ENCODE peak calls at places on chromosomes 2 and 18, in nine cellular contexts. G is GM23338, S is fibroblast of lung, K is HCT116, Y is astrocyte, X is PC-9, F is GM12878, V is SK-N-SH, Q is mammary epithelial cell. L is an unnamed sample.

GRCh38 chr2:207768891-207769596 is 662 bp downstream of the FZD5 start:
- DNase-seq in G (no peak), S (peak; percentile 31), K (no peak), Y (no peak), X (peak; percentile 36), F (no peak), V (no peak), Q (peak; percentile 60), L (peak; percentile 61)

GRCh38 chr2:121791253-121791652 is 35.8 kb downstream of the TSN start:
- DNase-seq in G (peak; percentile 83), S (no peak), K (no peak), Y (no peak), X (no peak), F (no peak), V (no peak), Q (no peak), L (no peak)

GRCh38 chr2:84880645-84881521 is at the start of gene TRABD2A:
- DNase-seq in G (peak; percentile 81), S (no peak), K (no peak), Y (no peak), X (no peak), F (no peak), V (peak; percentile 45), Q (peak; percentile 21), L (peak; percentile 67)

GRCh38 chr2:197813093-197813787 is 8.8 kb downstream of the PLCL1 start:
- DNase-seq in G (peak; percentile 50), S (peak; percentile 43), K (peak; percentile 12), Y (peak; percentile 20), X (peak; percentile 42), F (no peak), V (peak; percentile 36), Q (peak; percentile 41), L (no peak)

GRCh38 chr2:167957662-167958061 is 289.7 kb downstream of the STK39 start:
- DNase-seq in G (no peak), S (no peak), K (no peak), Y (no peak), X (no peak), F (no peak), V (no peak), Q (no peak), L (no peak)

GRCh38 chr18:49133112-49133511 is 182.3 kb upstream of the SMAD7 start:
- DNase-seq in G (no peak), S (no peak), K (no peak), Y (no peak), X (no peak), F (no peak), V (no peak), Q (no peak), L (no peak)

GRCh38 chr2:120826260-120826648 is 90.6 kb downstream of the GLI2 start:
- DNase-seq in G (no peak), S (no peak), K (no peak), Y (no peak), X (no peak), F (no peak), V (peak; percentile 53), Q (no peak), L (no peak)

GRCh38 chr18:48926420-48926857 is 24.3 kb downstream of the SMAD7 start:
- DNase-seq in G (no peak), S (no peak), K (no peak), Y (no peak), X (no peak), F (no peak), V (no peak), Q (no peak), L (no peak)

GRCh38 chr18:45517181-45517741 is 98.0 kb upstream of the SLC14A2 start:
- DNase-seq in G (no peak), S (peak; percentile 79), K (no peak), Y (peak; percentile 72), X (no peak), F (no peak), V (no peak), Q (no peak), L (peak; percentile 43)

GRCh38 chr2:64141711-64142405 is 2.4 kb downstream of the PELI1 start:
- DNase-seq in G (peak; percentile 21), S (peak; percentile 56), K (no peak), Y (peak; percentile 42), X (no peak), F (no peak), V (no peak), Q (peak; percentile 35), L (peak; percentile 7)

GRCh38 chr2:26646986-26647672 is 6.0 kb upstream of the CIB4 start:
- DNase-seq in G (no peak), S (no peak), K (no peak), Y (no peak), X (no peak), F (no peak), V (no peak), Q (no peak), L (peak; percentile 85)

GRCh38 chr18:23133860-23134779 is 1.2 kb upstream of the CABLES1 start:
- DNase-seq in G (peak; percentile 90), S (no peak), K (peak; percentile 53), Y (no peak), X (peak; percentile 78), F (peak; percentile 59), V (peak; percentile 48), Q (peak; percentile 42), L (peak; percentile 41)

GRCh38 chr2:135157856-135158255 is 105.8 kb downstream of the RAB3GAP1 start:
- DNase-seq in G (no peak), S (no peak), K (no peak), Y (no peak), X (no peak), F (no peak), V (no peak), Q (no peak), L (no peak)

GRCh38 chr2:128284037-128284441 is 34.6 kb downstream of the HS6ST1 start:
- DNase-seq in G (no peak), S (no peak), K (no peak), Y (no peak), X (no peak), F (no peak), V (no peak), Q (no peak), L (no peak)
- H3K79me2 ChIP-seq in G (peaks cover 88% of the 10 kb centered on the region), S (peaks cover 3% of the 10 kb centered on the region), K (peaks cover 44% of the 10 kb centered on the region), Y (peaks cover 29% of the 10 kb centered on the region), X (peaks cover 3% of the 10 kb centered on the region), F (no peaks in the 10 kb centered on the region), V (no peaks in the 10 kb centered on the region), Q (peaks cover 34% of the 10 kb centered on the region), L (peaks cover 79% of the 10 kb centered on the region)

GRCh38 chr2:19746611-19747309 is 155.0 kb downstream of the TTC32 start:
- DNase-seq in G (peak; percentile 71), S (no peak), K (no peak), Y (no peak), X (no peak), F (no peak), V (peak; percentile 77), Q (no peak), L (peak; percentile 72)
- TF ChIP-seq CTCF in G (peak; percentile 63), S (peak; percentile 36), K (peak; percentile 56), Y (peak; percentile 17), X (peak; percentile 60), F (peak; percentile 15), V (peak; percentile 44), Q (no peak), L (peak; percentile 72)

GRCh38 chr18:808086-808485 is 4.0 kb downstream of the YES1 start:
- DNase-seq in G (no peak), S (peak; percentile 47), K (no peak), Y (peak; percentile 26), X (no peak), F (no peak), V (no peak), Q (peak; percentile 25), L (no peak)
- H3K79me2 ChIP-seq in G (peaks cover 83% of the 10 kb centered on the region), S (peaks cover 38% of the 10 kb centered on the region), K (peaks cover 85% of the 10 kb centered on the region), Y (peaks cover 82% of the 10 kb centered on the region), X (peaks cover 86% of the 10 kb centered on the region), F (peaks cover 66% of the 10 kb centered on the region), V (peaks cover 80% of the 10 kb centered on the region), Q (peaks cover 87% of the 10 kb centered on the region), L (peaks cover 90% of the 10 kb centered on the region)

GRCh38 chr2:232365621-232366321 is 12.8 kb upstream of the ALPP start:
- DNase-seq in G (peak; percentile 75), S (peak; percentile 56), K (peak; percentile 29), Y (peak; percentile 42), X (peak; percentile 84), F (no peak), V (peak; percentile 73), Q (peak; percentile 28), L (peak; percentile 67)
- TF ChIP-seq CTCF in G (peak; percentile 56), S (peak; percentile 15), K (peak; percentile 62), Y (peak; percentile 26), X (peak; percentile 72), F (peak; percentile 26), V (peak; percentile 59), Q (peak; percentile 29), L (peak; percentile 56)

GRCh38 chr18:2672410-2672809 is 16.9 kb downstream of the SMCHD1 start:
- DNase-seq in G (no peak), S (no peak), K (no peak), Y (no peak), X (no peak), F (no peak), V (no peak), Q (no peak), L (no peak)
- H3K79me2 ChIP-seq in G (no peaks in the 10 kb centered on the region), S (peaks cover 16% of the 10 kb centered on the region), K (peaks cover 92% of the 10 kb centered on the region), Y (peaks cover 34% of the 10 kb centered on the region), X (peaks cover 29% of the 10 kb centered on the region), F (peaks cover 6% of the 10 kb centered on the region), V (peaks cover 46% of the 10 kb centered on the region), Q (peaks cover 55% of the 10 kb centered on the region), L (peaks cover 10% of the 10 kb centered on the region)

DNA sequence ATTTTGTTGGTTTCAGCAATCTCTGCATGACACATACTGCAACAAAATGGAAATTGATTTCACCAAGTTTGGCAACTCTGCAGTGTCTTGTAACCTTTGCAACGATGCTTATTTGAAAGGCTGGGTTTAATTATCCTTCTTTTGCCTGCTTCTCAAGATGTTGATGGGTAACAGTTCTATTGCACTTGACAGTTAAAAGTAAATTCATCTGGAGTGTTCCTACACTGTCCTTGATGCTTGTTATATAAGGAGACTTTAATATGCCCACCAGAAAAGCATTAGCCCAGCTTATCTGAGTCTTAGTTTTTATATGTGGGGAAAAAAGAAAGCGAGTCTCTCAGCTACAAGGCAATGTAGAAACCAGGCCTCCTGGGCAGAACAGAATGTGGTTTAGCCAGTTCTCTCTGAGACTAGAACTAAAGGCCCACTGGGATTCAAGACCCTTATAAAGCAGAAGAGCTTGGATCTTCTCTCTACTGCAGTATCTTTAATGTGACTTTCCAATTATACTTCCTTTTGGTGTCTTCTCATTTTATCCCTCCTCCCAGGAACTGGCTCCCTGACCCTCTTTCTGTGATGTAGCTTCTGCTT is 106.8 kb upstream of the LYPD6 start:
- DNase-seq in G (peak; percentile 65), S (no peak), K (no peak), Y (no peak), X (no peak), F (no peak), V (peak; percentile 3), Q (no peak), L (no peak)
- TF ChIP-seq CTCF in G (no peak), S (no peak), K (no peak), Y (no peak), X (no peak), F (no peak), V (no peak), Q (no peak), L (no peak)

L was measured in neural progenitor cell.